ENCODE peak calls at places on chromosomes 16 and 17, in four cellular contexts. One of them, this sample, is unnamed.

GRCh38 chr16:28538733-28539596 is at the start of gene NUPR1:
- DNase-seq in T-helper 1 cell: no peak
- DNase-seq in skeletal muscle cell: peak; percentile 88
- DNase-seq in activated CD4-positive, alpha-beta T cell treated with anti-CD3 and anti-CD28 coated beads, Interleukin-2, amount 50 U/mL, for 24 hours: no peak
- DNase-seq in this sample: peak; percentile 99

GRCh38 chr16:66740010-66740409 is 11.4 kb downstream of the DYNC1LI2 start:
- DNase-seq in skeletal muscle cell: no peak
- DNase-seq in T-helper 1 cell: peak; percentile 6
- DNase-seq in activated CD4-positive, alpha-beta T cell treated with anti-CD3 and anti-CD28 coated beads, Interleukin-2, amount 50 U/mL, for 24 hours: no peak
- DNase-seq in this sample: no peak

GRCh38 chr17:76137351-76138233 is 3.5 kb downstream of the FOXJ1 start:
- DNase-seq in skeletal muscle cell: no peak
- DNase-seq in activated CD4-positive, alpha-beta T cell treated with anti-CD3 and anti-CD28 coated beads, Interleukin-2, amount 50 U/mL, for 24 hours: no peak
- DNase-seq in T-helper 1 cell: no peak
- DNase-seq in this sample: no peak

GRCh38 chr16:56964243-56965148 is 2.7 kb downstream of the CETP start:
- DNase-seq in skeletal muscle cell: peak; percentile 76
- DNase-seq in activated CD4-positive, alpha-beta T cell treated with anti-CD3 and anti-CD28 coated beads, Interleukin-2, amount 50 U/mL, for 24 hours: peak; percentile 97
- DNase-seq in T-helper 1 cell: peak; percentile 87
- DNase-seq in this sample: no peak

GRCh38 chr16:66478733-66479511 is 51.8 kb downstream of the BEAN1 start:
- DNase-seq in activated CD4-positive, alpha-beta T cell treated with anti-CD3 and anti-CD28 coated beads, Interleukin-2, amount 50 U/mL, for 24 hours: peak; percentile 64
- DNase-seq in skeletal muscle cell: no peak
- DNase-seq in T-helper 1 cell: peak; percentile 55
- DNase-seq in this sample: no peak

GRCh38 chr17:7042507-7043194 is 1.2 kb downstream of the SLC16A11 start:
- DNase-seq in activated CD4-positive, alpha-beta T cell treated with anti-CD3 and anti-CD28 coated beads, Interleukin-2, amount 50 U/mL, for 24 hours: no peak
- DNase-seq in skeletal muscle cell: no peak
- DNase-seq in T-helper 1 cell: peak; percentile 25
- DNase-seq in this sample: no peak

GRCh38 chr16:86865866-86866675 is 287.7 kb downstream of the FOXL1 start:
- DNase-seq in activated CD4-positive, alpha-beta T cell treated with anti-CD3 and anti-CD28 coated beads, Interleukin-2, amount 50 U/mL, for 24 hours: no peak
- DNase-seq in skeletal muscle cell: no peak
- DNase-seq in T-helper 1 cell: no peak
- DNase-seq in this sample: peak; percentile 3

GRCh38 chr16:30949655-30950515 is 1.0 kb downstream of the ORAI3 start:
- DNase-seq in skeletal muscle cell: no peak
- DNase-seq in activated CD4-positive, alpha-beta T cell treated with anti-CD3 and anti-CD28 coated beads, Interleukin-2, amount 50 U/mL, for 24 hours: no peak
- DNase-seq in T-helper 1 cell: no peak
- DNase-seq in this sample: peak; percentile 75

GRCh38 chr17:80979547-80980378 is 11.9 kb upstream of the CHMP6 start:
- DNase-seq in activated CD4-positive, alpha-beta T cell treated with anti-CD3 and anti-CD28 coated beads, Interleukin-2, amount 50 U/mL, for 24 hours: no peak
- DNase-seq in T-helper 1 cell: no peak
- DNase-seq in skeletal muscle cell: no peak
- DNase-seq in this sample: no peak

GRCh38 chr17:9465216-9465921 is 110.3 kb downstream of the STX8 start:
- DNase-seq in T-helper 1 cell: no peak
- DNase-seq in skeletal muscle cell: peak; percentile 78
- DNase-seq in activated CD4-positive, alpha-beta T cell treated with anti-CD3 and anti-CD28 coated beads, Interleukin-2, amount 50 U/mL, for 24 hours: no peak
- DNase-seq in this sample: peak; percentile 46

GRCh38 chr16:89858973-89859808 is 14.2 kb upstream of the TCF25 start:
- DNase-seq in T-helper 1 cell: no peak
- DNase-seq in activated CD4-positive, alpha-beta T cell treated with anti-CD3 and anti-CD28 coated beads, Interleukin-2, amount 50 U/mL, for 24 hours: no peak
- DNase-seq in skeletal muscle cell: no peak
- DNase-seq in this sample: no peak

GRCh38 chr17:5080591-5080990 is 2.3 kb downstream of the ZFP3 start:
- DNase-seq in activated CD4-positive, alpha-beta T cell treated with anti-CD3 and anti-CD28 coated beads, Interleukin-2, amount 50 U/mL, for 24 hours: no peak
- DNase-seq in T-helper 1 cell: no peak
- DNase-seq in skeletal muscle cell: no peak
- DNase-seq in this sample: no peak

GRCh38 chr17:9645858-9646555 is 690 bp downstream of the USP43 start:
- DNase-seq in skeletal muscle cell: no peak
- DNase-seq in activated CD4-positive, alpha-beta T cell treated with anti-CD3 and anti-CD28 coated beads, Interleukin-2, amount 50 U/mL, for 24 hours: no peak
- DNase-seq in T-helper 1 cell: no peak
- DNase-seq in this sample: no peak

This sample was measured in GM04504.